ENCODE peak calls at places on chromosomes 16 and 17, in seven cellular contexts. J is breast epithelium; W is cardiac fibroblast; M is CD8-positive, alpha-beta T cell; P is upper lobe of right lung; U is AG04450; L is epithelial cell of esophagus. A is an unnamed sample.

GRCh38 chr16:66275795-66276428 is 90.6 kb upstream of the CDH5 start:
- DNase-seq in J (no peak), W (peak), L (peak), U (no peak), P (no peak), M (no peak), A (no peak)

GRCh38 chr17:44279586-44280344 is 11.8 kb upstream of the SLC4A1 start:
- DNase-seq in U (peak), M (peak), J (peak), L (peak), P (peak), W (peak), A (peak)

GRCh38 chr16:4795181-4795827 is at the start of gene SMIM22:
- DNase-seq in L (no peak), U (no peak), P (peak), M (no peak), J (no peak), W (no peak), A (no peak)

GRCh38 chr17:38579934-38580333 is 25.8 kb downstream of the SRCIN1 start:
- DNase-seq in M (no peak), J (no peak), L (peak), U (no peak), W (peak), P (no peak), A (no peak)

GRCh38 chr16:11604783-11605563 is 18.3 kb upstream of the LITAF start:
- DNase-seq in J (no peak), W (peak), M (no peak), U (peak), L (no peak), P (peak), A (no peak)

GRCh38 chr17:77521076-77521475 is 380.3 kb downstream of the SEC14L1 start:
- DNase-seq in U (no peak), M (no peak), P (peak), J (no peak), W (no peak), L (no peak), A (no peak)

GRCh38 chr16:10676284-10676683 is 18.4 kb downstream of the TEKT5 start:
- DNase-seq in J (no peak), M (no peak), P (no peak), U (no peak), W (no peak), L (no peak), A (no peak)

GRCh38 chr16:82070656-82071369 is 35.8 kb downstream of the HSD17B2 start:
- DNase-seq in L (peak), J (peak), M (no peak), U (peak), P (no peak), W (peak), A (peak)

GRCh38 chr17:33234930-33235685 is 58.0 kb downstream of the ASIC2 start:
- DNase-seq in L (peak), P (no peak), W (peak), U (peak), J (peak), M (no peak), A (peak)

GRCh38 chr17:37400505-37400904 is 6.1 kb downstream of the ACACA start:
- DNase-seq in W (no peak), U (no peak), L (no peak), J (no peak), M (no peak), P (no peak), A (no peak)

GRCh38 chr16:51637744-51638100 is 486.7 kb upstream of the SALL1 start:
- DNase-seq in U (no peak), W (no peak), M (no peak), L (peak), J (no peak), P (no peak), A (no peak)

GRCh38 chr17:72634621-72635020 is 457.9 kb downstream of the SLC39A11 start:
- DNase-seq in L (peak), P (no peak), U (no peak), W (no peak), J (no peak), M (no peak), A (no peak)

GRCh38 chr16:67546091-67546501 is 16.2 kb upstream of the CTCF start:
- DNase-seq in W (no peak), P (peak), L (no peak), M (no peak), J (no peak), U (no peak), A (no peak)

GRCh38 chr17:17467720-17468119 is 9.1 kb upstream of the MED9 start:
- DNase-seq in W (peak), L (no peak), M (no peak), P (no peak), U (no peak), J (no peak), A (no peak)

GRCh38 chr16:88634994-88635670 is 3.2 kb upstream of the IL17C start:
- DNase-seq in J (no peak), U (no peak), W (no peak), L (no peak), P (no peak), M (no peak), A (no peak)

GRCh38 chr17:59362811-59363205 is 31.4 kb downstream of the YPEL2 start:
- DNase-seq in M (no peak), P (no peak), U (no peak), J (no peak), W (no peak), L (no peak), A (no peak)

GRCh38 chr17:59754547-59754946 is 47.1 kb downstream of the VMP1 start:
- DNase-seq in L (peak), U (peak), P (no peak), W (peak), M (no peak), J (no peak), A (peak)

GRCh38 chr17:2621241-2621640 is 27.8 kb downstream of the PAFAH1B1 start:
- DNase-seq in P (no peak), U (no peak), L (no peak), M (no peak), W (no peak), J (no peak), A (no peak)

GRCh38 chr16:4682084-4682581 is 11.2 kb upstream of the NUDT16L1 start:
- DNase-seq in W (no peak), J (no peak), M (no peak), P (peak), L (no peak), U (no peak), A (no peak)

GRCh38 chr16:66152841-66153525 is 213.5 kb upstream of the CDH5 start:
- DNase-seq in L (no peak), M (no peak), J (no peak), W (peak), U (peak), P (no peak), A (no peak)

GRCh38 chr16:21598676-21599157 is 660 bp upstream of the METTL9 start:
- DNase-seq in L (peak), J (no peak), P (no peak), U (no peak), W (no peak), M (no peak), A (no peak)

GRCh38 chr17:64747938-64748540 is 85.9 kb upstream of the SMURF2 start:
- DNase-seq in L (peak), J (no peak), W (peak), U (peak), P (no peak), M (no peak), A (no peak)

GRCh38 chr17:39596543-39597267 is 11.0 kb downstream of the NEUROD2 start:
- DNase-seq in W (no peak), U (no peak), L (no peak), P (no peak), M (no peak), J (no peak), A (no peak)

GRCh38 chr17:49382556-49382955 is 20.5 kb upstream of the ZNF652 start:
- DNase-seq in J (peak), U (no peak), P (no peak), W (no peak), L (no peak), M (no peak), A (no peak)
- TF ChIP-seq CTCF in J (no peak), U (no peak), P (no peak), W (no peak), L (no peak), M (no peak), A (no peak)

GRCh38 chr17:63573634-63574033 is 23.4 kb downstream of the DCAF7 start:
- DNase-seq in W (no peak), U (no peak), M (no peak), L (no peak), J (no peak), P (no peak), A (no peak)
- TF ChIP-seq CTCF in W (peak), U (peak), M (no peak), L (peak), J (no peak), P (peak), A (peak)

GRCh38 chr16:80802902-80803301 is 1.5 kb downstream of the CDYL2 start:
- DNase-seq in W (no peak), P (no peak), J (no peak), M (no peak), L (no peak), U (no peak), A (no peak)

GRCh38 chr16:80804061-80804450 is 342 bp downstream of the CDYL2 start:
- DNase-seq in P (peak), L (peak), M (peak), J (no peak), W (peak), U (peak), A (peak)

GRCh38 chr16:80802129-80802528 is 2.3 kb downstream of the CDYL2 start:
- DNase-seq in P (no peak), M (no peak), J (no peak), U (no peak), W (no peak), L (no peak), A (no peak)

GRCh38 chr16:80804451-80805383 is at the start of gene CDYL2:
- DNase-seq in W (peak), P (peak), U (no peak), L (peak), M (peak), J (no peak), A (no peak)

GRCh38 chr16:80803341-80804060 is 897 bp downstream of the CDYL2 start:
- DNase-seq in P (peak), U (no peak), L (peak), J (no peak), W (peak), M (peak), A (no peak)
- TF ChIP-seq CTCF in P (peak), U (peak), L (peak), J (no peak), W (peak), M (peak), A (peak)

DNA sequence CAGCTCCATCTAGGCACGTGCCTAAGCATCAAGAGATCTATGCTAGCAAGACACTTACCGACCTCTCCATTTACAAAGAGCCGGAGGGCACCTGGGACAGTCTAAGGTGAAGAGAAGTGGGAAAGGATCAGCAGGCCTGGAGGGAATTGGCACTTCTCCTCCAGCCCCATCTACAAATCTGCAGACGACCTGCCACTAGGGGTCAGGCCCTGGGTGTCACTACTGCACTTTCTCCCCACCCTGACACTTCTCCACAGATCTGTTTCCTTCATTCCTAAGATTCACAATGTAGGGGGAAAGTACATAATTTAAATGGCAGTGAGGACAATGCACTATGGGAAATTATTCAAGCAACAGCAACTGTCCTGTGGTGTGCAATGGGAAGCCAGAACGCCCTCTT is 8.1 kb downstream of the MKS1 start:
- DNase-seq in L (no peak), U (no peak), J (no peak), P (no peak), M (no peak), W (no peak), A (no peak)
- TF ChIP-seq CTCF in L (no peak), U (no peak), J (no peak), P (no peak), M (no peak), W (peak), A (no peak)

GRCh38 chr17:15918661-15919259 is 26.2 kb upstream of the ADORA2B start:
- DNase-seq in W (no peak), L (no peak), M (no peak), U (no peak), J (peak), P (no peak), A (no peak)

GRCh38 chr17:15917021-15917438 is 27.9 kb upstream of the ADORA2B start:
- DNase-seq in W (no peak), P (no peak), M (no peak), U (no peak), L (no peak), J (no peak), A (no peak)

GRCh38 chr17:15915996-15916395 is 28.9 kb upstream of the ADORA2B start:
- DNase-seq in U (no peak), M (no peak), L (no peak), P (no peak), W (no peak), J (no peak), A (no peak)

GRCh38 chr17:15918261-15918660 is 26.7 kb upstream of the ADORA2B start:
- DNase-seq in M (no peak), U (no peak), J (no peak), P (no peak), L (no peak), W (no peak), A (no peak)

GRCh38 chr17:15917439-15918027 is 27.4 kb upstream of the ADORA2B start:
- DNase-seq in L (no peak), W (no peak), U (no peak), J (no peak), P (peak), M (no peak), A (no peak)
- TF ChIP-seq CTCF in L (no peak), W (no peak), U (no peak), J (no peak), P (no peak), M (no peak), A (no peak)

GRCh38 chr17:7935859-7936258 is 3.9 kb downstream of the CNTROB start:
- DNase-seq in W (no peak), U (no peak), M (no peak), J (no peak), L (no peak), P (no peak), A (no peak)

GRCh38 chr17:7932483-7932891 is 481 bp downstream of the CNTROB start:
- DNase-seq in L (peak), U (no peak), P (no peak), M (no peak), W (peak), J (peak), A (no peak)

GRCh38 chr17:7930841-7931631 is 710 bp downstream of the TRAPPC1 start:
- DNase-seq in U (no peak), M (no peak), P (no peak), J (no peak), L (no peak), W (no peak), A (no peak)

GRCh38 chr17:7931709-7932482 is at the start of the genes CNTROB and TRAPPC1:
- DNase-seq in U (peak), L (peak), J (peak), W (peak), M (peak), P (peak), A (peak)

DNA sequence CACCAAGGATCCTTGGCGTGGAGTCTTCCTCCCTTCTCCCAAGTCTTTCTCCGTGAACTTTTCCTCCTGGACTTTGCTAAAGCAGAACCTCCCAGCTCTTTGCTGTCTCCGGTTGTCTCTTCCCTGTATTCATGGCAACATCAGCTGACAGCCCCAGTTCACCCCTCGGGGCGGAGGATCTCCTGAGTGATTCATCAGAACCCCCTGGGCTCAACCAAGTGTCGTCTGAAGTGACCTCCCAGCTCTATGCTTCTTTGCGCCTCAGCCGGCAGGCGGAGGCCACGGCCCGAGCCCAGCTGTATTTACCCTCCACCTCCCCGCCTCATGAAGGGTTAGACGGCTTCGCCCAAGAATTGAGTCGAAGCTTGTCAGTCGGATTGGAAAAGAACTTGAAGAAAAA is 943 bp downstream of the CNTROB start:
- DNase-seq in P (peak), U (no peak), J (no peak), W (peak), M (peak), L (peak), A (no peak)
- TF ChIP-seq CTCF in P (no peak), U (peak), J (peak), W (peak), M (no peak), L (peak), A (peak)

GRCh38 chr17:79923974-79924638 is 84.9 kb upstream of the CBX4 start:
- DNase-seq in U (no peak), P (no peak), J (no peak), W (peak), L (no peak), M (peak), A (no peak)
- TF ChIP-seq CTCF in U (peak), P (peak), J (no peak), W (peak), L (peak), M (peak), A (peak)

DNA sequence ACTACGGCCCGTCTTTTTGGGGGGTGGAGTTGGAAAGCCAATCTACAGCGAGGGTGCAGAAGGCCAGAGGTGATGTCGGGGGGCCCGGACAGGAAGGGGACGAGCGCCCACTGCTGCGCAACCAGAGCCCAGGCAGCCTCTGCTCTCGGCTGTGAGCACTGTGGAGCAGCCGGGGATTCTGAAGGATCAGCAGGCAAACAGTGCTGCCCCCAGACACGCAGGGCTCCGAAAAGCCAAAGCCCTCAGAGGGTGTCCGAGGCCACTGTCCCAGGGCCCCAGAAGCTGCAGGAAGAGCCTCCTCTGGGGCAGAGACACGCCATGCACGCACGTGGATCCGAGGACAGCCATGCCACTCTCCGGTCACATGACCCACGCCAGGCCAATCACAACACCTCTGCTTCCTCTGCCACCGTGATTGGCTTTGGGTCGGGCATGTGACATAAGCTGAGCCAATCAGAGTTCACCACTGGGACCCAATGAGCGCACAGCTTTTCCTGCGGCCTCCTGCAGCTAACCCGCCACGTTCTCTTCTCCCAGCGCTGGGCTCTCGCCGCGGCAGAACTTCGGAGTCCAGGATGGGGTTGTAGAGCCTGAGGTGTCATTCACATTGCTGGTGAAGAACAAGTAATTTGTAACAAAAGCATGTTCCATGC is 40.7 kb downstream of the ACTG1 start:
- DNase-seq in M (no peak), J (peak), L (peak), W (peak), P (no peak), U (no peak), A (peak)
- TF ChIP-seq CTCF in M (no peak), J (peak), L (no peak), W (no peak), P (peak), U (no peak), A (peak)

GRCh38 chr17:47279062-47279801 is 25.6 kb downstream of the ITGB3 start:
- DNase-seq in J (peak), P (peak), M (no peak), L (peak), U (peak), W (peak), A (peak)
- TF ChIP-seq CTCF in J (no peak), P (no peak), M (no peak), L (no peak), U (peak), W (peak), A (peak)

DNA sequence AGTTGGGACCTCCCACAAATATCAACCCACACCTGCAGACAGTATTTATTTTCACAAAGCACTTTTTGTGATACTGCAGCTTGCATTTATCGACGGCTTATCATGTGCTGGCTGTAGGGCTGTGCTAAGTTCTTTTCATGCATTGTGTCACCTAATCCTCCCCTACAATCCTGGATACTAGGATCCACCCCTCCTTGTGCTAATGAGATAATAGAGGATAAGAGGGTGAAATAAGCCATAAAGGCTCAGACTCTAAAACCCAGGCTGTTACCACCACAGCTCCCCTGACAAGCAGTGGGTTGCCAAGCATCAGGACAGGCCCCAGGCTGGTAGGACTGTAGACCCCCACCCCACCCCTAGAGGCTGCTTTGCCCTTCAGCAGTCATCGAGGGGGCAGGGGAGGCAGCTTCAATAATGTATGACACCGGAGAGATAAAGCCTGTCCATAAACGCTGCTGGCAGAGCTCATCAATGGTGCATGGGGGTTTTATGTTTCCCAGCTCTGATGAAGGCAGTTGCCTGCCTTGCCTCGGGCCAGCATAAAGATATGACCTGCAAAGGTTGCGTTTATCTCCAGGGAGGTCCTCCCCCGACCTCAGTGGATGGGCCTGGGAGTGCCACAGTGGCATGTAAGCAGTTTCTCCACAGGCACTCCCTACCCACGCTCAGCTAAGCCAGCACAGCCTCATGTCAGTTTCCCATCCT is 73.9 kb upstream of the C16orf82 start:
- DNase-seq in P (no peak), U (no peak), J (no peak), L (no peak), M (no peak), W (no peak), A (no peak)
- TF ChIP-seq CTCF in P (no peak), U (no peak), J (no peak), L (no peak), M (no peak), W (no peak), A (no peak)